ENCODE peak calls at places on chromosomes 6 and 20, in nine cellular contexts. Y is amniotic epithelial cell; K is foreskin melanocyte; N is A172; I is activated T-cell treated with anti-CD3 and anti-CD28 coated beads, Interleukin-2, amount 50 U/mL, for 24 hours; A is substantia nigra; U is left kidney; Z is hepatocyte; E is stimulated activated CD8-positive, alpha-beta memory T cell treated with anti-CD3 and anti-CD28 coated beads, Interleukin-7, amount 100 ng/mL, for 4 hours. X is an unnamed sample.

GRCh38 chr20:50508171-50508761 is 1.9 kb upstream of the PTPN1 start:
- DNase-seq in Z (no peak), N (no peak), I (no peak), U (no peak), Y (peak), K (no peak), E (no peak), A (no peak), X (peak)

GRCh38 chr6:158780963-158781691 is 38.0 kb downstream of the EZR start:
- DNase-seq in I (peak), Z (no peak), A (no peak), K (no peak), U (peak), N (no peak), Y (no peak), E (no peak), X (no peak)

GRCh38 chr20:37319120-37319717 is 26.7 kb upstream of the SRC start:
- DNase-seq in N (peak), A (no peak), I (no peak), Z (no peak), K (no peak), U (no peak), E (no peak), Y (peak), X (peak)

GRCh38 chr6:130421567-130421966 is 55.8 kb downstream of the TMEM200A start:
- DNase-seq in A (no peak), Z (no peak), Y (peak), U (no peak), E (no peak), K (no peak), I (no peak), N (no peak), X (peak)

GRCh38 chr6:117206951-117207687 is 58.2 kb upstream of the VGLL2 start:
- DNase-seq in Y (peak), U (peak), I (no peak), E (no peak), N (peak), Z (peak), K (no peak), A (no peak), X (peak)

GRCh38 chr6:167685654-167686053 is 141.1 kb upstream of the AFDN start:
- DNase-seq in I (no peak), N (no peak), K (no peak), E (no peak), U (no peak), A (no peak), Y (no peak), Z (no peak), X (no peak)

GRCh38 chr6:46129634-46130505 is at the start of gene ENPP4:
- DNase-seq in Y (peak), K (peak), A (peak), Z (peak), U (peak), E (peak), I (peak), N (no peak), X (peak)

GRCh38 chr6:13536796-13537526 is 37.4 kb upstream of the SIRT5 start:
- DNase-seq in N (no peak), E (no peak), U (peak), K (no peak), A (no peak), I (no peak), Y (no peak), Z (no peak), X (peak)

GRCh38 chr6:144063744-144064401 is 31.5 kb downstream of the SF3B5 start:
- DNase-seq in I (peak), N (peak), Z (peak), E (peak), A (peak), K (no peak), U (peak), Y (no peak), X (peak)

GRCh38 chr6:107444277-107444676 is 15.1 kb downstream of the PDSS2 start:
- DNase-seq in U (no peak), N (no peak), K (no peak), Z (no peak), Y (no peak), E (no peak), I (no peak), A (no peak), X (peak)

GRCh38 chr6:39892490-39893129 is 41.7 kb downstream of the MOCS1 start:
- DNase-seq in Y (peak), A (peak), K (peak), U (peak), E (no peak), Z (peak), N (peak), I (peak), X (peak)

GRCh38 chr20:37649017-37649416 is 44.8 kb upstream of the CTNNBL1 start:
- DNase-seq in A (no peak), N (peak), E (no peak), Y (no peak), I (no peak), K (no peak), Z (no peak), U (no peak), X (no peak)

GRCh38 chr20:20740595-20740994 is 28.2 kb upstream of the RALGAPA2 start:
- DNase-seq in Z (no peak), K (no peak), E (no peak), Y (no peak), N (no peak), I (no peak), U (no peak), A (no peak), X (no peak)

GRCh38 chr20:2696646-2697045 is 4.1 kb downstream of the EBF4 start:
- DNase-seq in U (no peak), Y (no peak), K (no peak), N (no peak), Z (no peak), A (no peak), I (peak), E (no peak), X (no peak)

GRCh38 chr6:83708546-83708969 is 343 bp downstream of the SNAP91 start:
- DNase-seq in I (no peak), Z (peak), N (no peak), E (no peak), A (peak), K (no peak), U (peak), Y (peak), X (peak)

GRCh38 chr20:32918296-32918695 is 59.6 kb downstream of the EFCAB8 start:
- DNase-seq in Z (no peak), U (no peak), Y (no peak), N (no peak), K (no peak), I (no peak), A (no peak), E (no peak), X (no peak)

GRCh38 chr6:49744259-49744658 is at the start of gene CRISP3:
- DNase-seq in I (no peak), N (no peak), Z (no peak), A (no peak), U (no peak), Y (no peak), E (no peak), K (no peak), X (no peak)

GRCh38 chr20:61868466-61869090 is 197.1 kb downstream of the TAF4 start:
- DNase-seq in I (no peak), U (no peak), Y (no peak), K (no peak), Z (no peak), A (no peak), E (no peak), N (no peak), X (no peak)

GRCh38 chr6:116580198-116580597 is 8.9 kb downstream of the RWDD1 start:
- DNase-seq in A (no peak), K (peak), Y (peak), Z (no peak), N (no peak), E (no peak), U (no peak), I (no peak), X (peak)

GRCh38 chr6:89977808-89978748 is 83.8 kb downstream of the GJA10 start:
- DNase-seq in U (peak), N (no peak), Y (peak), E (no peak), A (no peak), K (no peak), Z (peak), I (no peak), X (peak)

GRCh38 chr6:63567966-63568365 is 4.3 kb upstream of the LOC128125822 start:
- DNase-seq in I (no peak), K (no peak), Y (no peak), U (no peak), Z (no peak), N (no peak), E (no peak), A (no peak), X (no peak)

GRCh38 chr6:28211840-28212509 is 13.1 kb upstream of the ZSCAN9 start:
- DNase-seq in E (no peak), I (no peak), Z (no peak), N (no peak), A (no peak), K (no peak), Y (no peak), U (no peak), X (no peak)

GRCh38 chr6:53793318-53793975 is 1.4 kb upstream of the LRRC1 start:
- DNase-seq in Y (peak), U (peak), I (peak), E (peak), K (no peak), Z (peak), A (no peak), N (peak), X (peak)

GRCh38 chr20:60694763-60695162 is 557.3 kb upstream of the CDH4 start:
- DNase-seq in Z (no peak), I (no peak), U (no peak), Y (no peak), E (no peak), N (no peak), K (no peak), A (no peak), X (peak)

GRCh38 chr6:3228046-3228671 is 706 bp upstream of the TUBB2B start:
- DNase-seq in Z (peak), N (no peak), A (no peak), E (peak), U (peak), K (no peak), I (peak), Y (no peak), X (peak)

GRCh38 chr20:11891827-11892521 is 25.7 kb upstream of the BTBD3 start:
- DNase-seq in U (peak), E (peak), K (peak), Z (peak), A (no peak), N (peak), Y (peak), I (peak), X (peak)

GRCh38 chr20:51687630-51688029 is 80.6 kb downstream of the ATP9A start:
- DNase-seq in U (no peak), E (no peak), I (no peak), Z (no peak), N (no peak), K (no peak), Y (no peak), A (no peak), X (no peak)

GRCh38 chr20:18428490-18429173 is 38.2 kb downstream of the DZANK1 start:
- DNase-seq in U (peak), E (no peak), N (no peak), A (no peak), Y (peak), K (no peak), Z (peak), I (no peak), X (peak)

GRCh38 chr6:2552648-2553154 is 198.0 kb downstream of the MYLK4 start:
- DNase-seq in E (no peak), I (no peak), N (no peak), Z (no peak), A (no peak), U (no peak), K (no peak), Y (no peak), X (no peak)

X was measured in astrocyte of the hippocampus.